ENCODE peak calls at places on chromosomes 12 and 14, in ten cellular contexts. E is endothelial cell, B is ovary, M is WTC11, K is MCF 10A, L is heart left ventricle, F is fibroblast of lung, T is fibroblast of mammary gland, Q is astrocyte, V is dorsolateral prefrontal cortex. P is an unnamed sample.

GRCh38 chr12:46219892-46220655 is 48.8 kb downstream of the SLC38A1 start:
- DNase-seq in B (no peak), M (no peak), E (no peak), L (no peak), T (peak; percentile 81), V (no peak), F (peak; percentile 48), Q (peak; percentile 91), K (peak; percentile 70), P (no peak)

GRCh38 chr14:102363182-102363952 is 626 bp downstream of the TECPR2 start:
- DNase-seq in T (peak; percentile 57), V (no peak), Q (peak; percentile 36), B (no peak), K (peak; percentile 25), E (no peak), L (peak; percentile 60), F (peak; percentile 30), M (peak; percentile 31), P (no peak)

GRCh38 chr14:61456720-61457119 is 135.3 kb downstream of the PRKCH start:
- DNase-seq in L (peak; percentile 90), B (peak; percentile 79), T (peak; percentile 80), M (peak; percentile 77), E (peak; percentile 69), Q (peak; percentile 40), K (peak; percentile 79), V (peak; percentile 76), F (peak; percentile 77), P (peak; percentile 55)

GRCh38 chr14:102749833-102750775 is 27.1 kb upstream of the TRAF3 start:
- DNase-seq in M (no peak), F (no peak), E (no peak), B (no peak), V (no peak), L (no peak), T (no peak), K (no peak), Q (no peak), P (no peak)

GRCh38 chr12:4932576-4932975 is 22.9 kb downstream of the KCNA1 start:
- DNase-seq in V (no peak), L (no peak), Q (no peak), B (no peak), T (no peak), F (no peak), E (no peak), M (no peak), K (no peak), P (no peak)

GRCh38 chr14:65588426-65589140 is 176.1 kb downstream of the FUT8 start:
- DNase-seq in B (no peak), K (no peak), L (no peak), Q (peak; percentile 22), E (no peak), V (no peak), M (no peak), T (peak; percentile 17), F (peak; percentile 55), P (no peak)

GRCh38 chr14:35341454-35342159 is 49.4 kb downstream of the PSMA6 start:
- DNase-seq in L (peak; percentile 98), E (no peak), T (peak; percentile 85), Q (peak; percentile 74), M (peak; percentile 58), V (peak; percentile 96), F (peak; percentile 97), K (peak; percentile 98), B (peak; percentile 94), P (no peak)

GRCh38 chr12:47079894-47080724 is at the start of gene AMIGO2:
- DNase-seq in K (peak; percentile 74), F (peak; percentile 61), V (no peak), B (peak; percentile 83), Q (peak; percentile 71), T (peak; percentile 46), E (peak; percentile 62), M (peak; percentile 58), L (peak; percentile 60), P (peak; percentile 50)

GRCh38 chr14:72527591-72527990 is 366.3 kb downstream of the DPF3 start:
- DNase-seq in L (no peak), K (no peak), F (no peak), B (no peak), Q (no peak), M (no peak), E (no peak), T (no peak), V (no peak), P (no peak)

GRCh38 chr14:73251516-73252215 is 14.4 kb downstream of the PAPLN start:
- DNase-seq in B (no peak), V (no peak), K (no peak), L (no peak), E (no peak), T (no peak), F (no peak), Q (no peak), M (no peak), P (no peak)

GRCh38 chr12:85468356-85469157 is 188.5 kb downstream of the ALX1 start:
- DNase-seq in V (no peak), K (peak; percentile 78), E (peak; percentile 60), L (peak; percentile 15), Q (peak; percentile 47), T (peak; percentile 71), M (peak; percentile 39), F (peak; percentile 73), B (no peak), P (no peak)

GRCh38 chr12:87756111-87756510 is 273.1 kb downstream of the C12orf50 start:
- DNase-seq in K (peak; percentile 95), E (no peak), Q (peak; percentile 94), F (peak; percentile 98), L (no peak), B (no peak), T (peak; percentile 98), V (no peak), M (no peak), P (no peak)

GRCh38 chr14:104390941-104391901 is 188.3 kb upstream of the C14orf180 start:
- DNase-seq in E (no peak), F (no peak), T (no peak), V (peak; percentile 21), L (no peak), M (no peak), Q (no peak), B (peak; percentile 13), K (no peak), P (no peak)

GRCh38 chr14:51157012-51157411 is 62.1 kb upstream of the TRIM9 start:
- DNase-seq in Q (no peak), B (no peak), E (no peak), V (no peak), M (no peak), K (peak; percentile 44), L (no peak), F (peak; percentile 38), T (peak; percentile 56), P (no peak)

DNA sequence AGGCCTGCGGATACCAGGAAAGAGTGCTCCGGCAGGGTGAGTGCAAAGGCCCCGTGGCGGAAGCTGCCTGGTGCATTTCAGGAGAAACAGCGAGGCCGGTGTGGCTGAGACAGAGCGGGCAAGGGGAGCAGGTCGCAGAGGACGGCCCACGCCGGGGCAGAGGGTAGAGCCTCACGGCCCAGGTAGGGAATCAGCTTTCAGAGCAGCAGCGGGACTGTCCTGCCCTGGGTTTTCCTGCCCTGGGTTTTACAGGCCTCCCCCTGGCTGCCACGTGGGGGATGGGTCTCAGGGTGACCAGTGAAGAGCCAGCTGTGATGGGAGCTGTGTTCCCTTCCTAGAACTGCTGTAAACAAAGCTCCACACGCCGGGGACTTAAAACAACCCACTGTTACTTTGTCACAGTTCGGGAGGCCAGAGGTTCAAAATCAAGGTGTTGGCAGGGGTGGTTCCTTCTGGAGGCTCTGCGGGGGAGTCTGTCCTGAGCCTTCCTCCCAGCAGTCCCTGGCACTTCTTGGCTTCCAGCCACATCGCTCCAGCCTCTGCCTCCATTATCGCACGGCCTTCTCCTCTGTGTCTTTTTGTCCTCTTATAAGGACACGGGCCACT is 10.4 kb downstream of the NCOR2 start:
- DNase-seq in Q (no peak), E (no peak), B (peak; percentile 57), L (no peak), F (peak; percentile 34), V (no peak), T (no peak), M (no peak), K (no peak), P (no peak)
- TF ChIP-seq CTCF in Q (no peak), E (no peak), B (no peak), L (no peak), F (no peak), V (peak; percentile 53), T (no peak), M (no peak), K (no peak), P (no peak)

DNA sequence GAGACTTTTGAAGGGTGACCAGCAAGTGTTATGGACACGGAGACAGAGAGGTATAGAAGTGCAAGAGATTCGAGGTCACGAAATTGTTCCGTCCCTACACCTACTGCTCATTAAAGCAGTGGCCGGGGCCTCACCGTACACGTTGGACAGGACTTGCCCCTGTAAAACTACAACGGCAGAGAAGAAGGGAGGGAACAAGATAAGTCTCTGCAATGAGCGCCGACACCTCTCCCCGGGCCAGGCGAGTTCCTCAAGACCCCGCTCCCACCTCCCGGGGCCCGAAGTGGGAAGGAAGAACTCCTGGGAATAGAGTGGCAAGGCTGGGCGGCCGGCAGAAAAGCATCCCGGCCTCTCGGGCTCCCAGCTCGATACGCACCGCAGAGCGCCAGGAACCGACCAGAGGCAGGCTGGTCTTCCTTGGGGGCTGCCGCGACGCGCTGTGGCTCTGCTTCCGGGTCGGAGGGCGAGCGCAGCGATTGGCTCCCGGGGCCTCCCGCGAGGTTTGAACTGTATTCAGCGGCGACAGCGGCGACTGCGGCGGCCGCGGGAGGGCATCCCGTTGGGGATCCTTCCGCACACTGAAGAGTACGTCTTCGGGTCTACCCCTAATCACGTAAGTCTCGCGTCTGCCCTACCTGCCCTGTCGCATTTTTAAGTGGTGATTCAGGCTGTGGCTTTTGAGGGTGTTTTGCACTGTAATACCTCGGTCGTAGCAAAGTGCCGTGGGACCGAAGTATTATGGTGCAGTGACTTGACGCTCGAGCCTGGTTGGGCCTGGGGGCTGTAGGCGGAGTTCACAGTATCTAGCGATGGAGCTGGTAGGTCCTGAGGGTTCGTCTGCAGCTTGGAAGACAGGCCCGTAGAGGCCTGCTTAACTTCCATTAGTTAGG is at the start of the genes NUP37 and PARPBP:
- DNase-seq in E (peak; percentile 90), F (peak; percentile 84), T (peak; percentile 81), L (peak; percentile 93), M (peak; percentile 93), K (peak; percentile 88), Q (peak; percentile 76), B (peak; percentile 89), V (peak; percentile 91), P (peak; percentile 90)
- TF ChIP-seq CTCF in E (no peak), F (no peak), T (no peak), L (no peak), M (no peak), K (no peak), Q (no peak), B (no peak), V (peak; percentile 54), P (no peak)

DNA sequence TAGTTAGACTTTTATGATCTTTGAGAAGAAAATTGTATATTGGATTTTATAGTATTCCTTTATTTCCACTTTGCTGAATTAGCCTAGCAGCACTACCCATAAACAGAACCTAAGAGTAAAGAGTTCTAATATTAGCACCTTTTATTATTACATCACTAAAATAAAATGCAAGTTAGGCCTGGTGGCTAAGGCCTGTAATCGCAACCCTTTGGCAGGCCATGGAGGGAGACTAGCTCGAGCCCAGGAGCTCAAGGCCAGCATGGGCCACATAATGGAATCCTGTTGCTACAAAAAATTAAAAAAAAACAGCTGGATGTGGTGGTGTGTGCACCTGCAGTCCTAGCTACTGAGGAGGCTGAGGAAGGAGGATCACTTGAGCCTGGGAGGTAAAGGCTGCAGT is 288.2 kb downstream of the TRHDE start:
- DNase-seq in M (peak; percentile 10), B (peak; percentile 28), L (no peak), V (no peak), T (no peak), Q (no peak), K (no peak), E (no peak), F (no peak), P (no peak)
- TF ChIP-seq CTCF in M (no peak), B (no peak), L (no peak), V (no peak), T (no peak), Q (no peak), K (no peak), E (no peak), F (no peak), P (no peak)

GRCh38 chr12:57451233-57451778 is 3.8 kb upstream of the INHBE start:
- DNase-seq in V (no peak), F (no peak), Q (no peak), E (no peak), B (no peak), K (no peak), M (no peak), L (no peak), T (no peak), P (no peak)
- TF ChIP-seq CTCF in V (no peak), F (no peak), Q (no peak), E (no peak), B (no peak), K (no peak), M (no peak), L (no peak), T (no peak), P (no peak)

P was measured in activated B cell treated with CpG ODN at 0.5 μM for 24 hours.